ENCODE peak calls at places on chromosomes 4 and X, in five cellular contexts. One of them, this sample, is unnamed.

GRCh38 chr4:106238819-106239420 is 77.1 kb downstream of the TBCK start:
- DNase-seq in SK-N-SH: peak; percentile 21
- DNase-seq in T follicular helper cell: no peak
- DNase-seq in psoas muscle: no peak
- DNase-seq in cardiac muscle cell: peak; percentile 59
- DNase-seq in this sample: no peak

GRCh38 chrX:149682031-149682430 is 29.8 kb upstream of the MAGEA11 start:
- DNase-seq in SK-N-SH: no peak
- DNase-seq in T follicular helper cell: no peak
- DNase-seq in psoas muscle: no peak
- DNase-seq in cardiac muscle cell: no peak
- DNase-seq in this sample: no peak

GRCh38 chr4:153233761-153234371 is 29.6 kb downstream of the TRIM2 start:
- DNase-seq in SK-N-SH: no peak
- DNase-seq in T follicular helper cell: no peak
- DNase-seq in psoas muscle: no peak
- DNase-seq in cardiac muscle cell: no peak
- DNase-seq in this sample: no peak

GRCh38 chr4:103445377-103445776 is 247.2 kb upstream of the CENPE start:
- DNase-seq in SK-N-SH: no peak
- DNase-seq in T follicular helper cell: no peak
- DNase-seq in psoas muscle: no peak
- DNase-seq in cardiac muscle cell: no peak
- DNase-seq in this sample: no peak

GRCh38 chrX:19609541-19609940 is 94.2 kb upstream of the MAP3K15 start:
- DNase-seq in SK-N-SH: no peak
- DNase-seq in T follicular helper cell: no peak
- DNase-seq in psoas muscle: no peak
- DNase-seq in cardiac muscle cell: no peak
- DNase-seq in this sample: no peak

GRCh38 chr4:53346920-53347852 is 18.7 kb downstream of the SCFD2 start:
- DNase-seq in SK-N-SH: peak; percentile 38
- DNase-seq in T follicular helper cell: no peak
- DNase-seq in psoas muscle: no peak
- DNase-seq in cardiac muscle cell: no peak
- DNase-seq in this sample: no peak

GRCh38 chr4:89788243-89789072 is 48.5 kb downstream of the SNCA start:
- DNase-seq in SK-N-SH: no peak
- DNase-seq in T follicular helper cell: no peak
- DNase-seq in psoas muscle: no peak
- DNase-seq in cardiac muscle cell: peak; percentile 65
- DNase-seq in this sample: no peak

GRCh38 chr4:20760053-20760452 is 59.8 kb downstream of the PACRGL start:
- DNase-seq in SK-N-SH: no peak
- DNase-seq in T follicular helper cell: no peak
- DNase-seq in psoas muscle: no peak
- DNase-seq in cardiac muscle cell: peak; percentile 29
- DNase-seq in this sample: no peak

GRCh38 chrX:134908235-134908834 is 82.5 kb upstream of the SMIM10 start:
- DNase-seq in SK-N-SH: peak; percentile 51
- DNase-seq in T follicular helper cell: no peak
- DNase-seq in psoas muscle: no peak
- DNase-seq in cardiac muscle cell: no peak
- DNase-seq in this sample: no peak

GRCh38 chr4:4325321-4325720 is 35.3 kb downstream of the ZBTB49 start:
- DNase-seq in SK-N-SH: no peak
- DNase-seq in T follicular helper cell: no peak
- DNase-seq in psoas muscle: no peak
- DNase-seq in cardiac muscle cell: no peak
- DNase-seq in this sample: no peak

GRCh38 chrX:133414399-133415275 is 652 bp downstream of the GPC4 start:
- DNase-seq in SK-N-SH: peak; percentile 51
- DNase-seq in T follicular helper cell: no peak
- DNase-seq in psoas muscle: no peak
- DNase-seq in cardiac muscle cell: peak; percentile 70
- DNase-seq in this sample: no peak

GRCh38 chr4:26032572-26033320 is 118.7 kb downstream of the SMIM20 start:
- DNase-seq in SK-N-SH: no peak
- DNase-seq in T follicular helper cell: no peak
- DNase-seq in psoas muscle: no peak
- DNase-seq in cardiac muscle cell: no peak
- DNase-seq in this sample: no peak

GRCh38 chr4:158523990-158524545 is 2.4 kb downstream of the RXFP1 start:
- DNase-seq in SK-N-SH: no peak
- DNase-seq in T follicular helper cell: no peak
- DNase-seq in psoas muscle: no peak
- DNase-seq in cardiac muscle cell: no peak
- DNase-seq in this sample: no peak

GRCh38 chr4:77012726-77013125 is 63.1 kb downstream of the CCNI start:
- DNase-seq in SK-N-SH: peak; percentile 16
- DNase-seq in T follicular helper cell: no peak
- DNase-seq in psoas muscle: no peak
- DNase-seq in cardiac muscle cell: no peak
- DNase-seq in this sample: no peak

GRCh38 chr4:25330905-25331816 is 18.6 kb downstream of the ZCCHC4 start:
- DNase-seq in SK-N-SH: no peak
- DNase-seq in T follicular helper cell: no peak
- DNase-seq in psoas muscle: no peak
- DNase-seq in cardiac muscle cell: no peak
- DNase-seq in this sample: no peak

GRCh38 chrX:132876509-132876837 is 82.0 kb downstream of the HS6ST2 start:
- DNase-seq in SK-N-SH: no peak
- DNase-seq in T follicular helper cell: no peak
- DNase-seq in psoas muscle: no peak
- DNase-seq in cardiac muscle cell: peak; percentile 47
- DNase-seq in this sample: no peak

GRCh38 chrX:153377727-153378126 is 23.4 kb downstream of the PNMA6E start:
- DNase-seq in SK-N-SH: no peak
- DNase-seq in T follicular helper cell: no peak
- DNase-seq in psoas muscle: no peak
- DNase-seq in cardiac muscle cell: no peak
- DNase-seq in this sample: no peak

GRCh38 chrX:133018229-133018628 is 59.8 kb upstream of the HS6ST2 start:
- DNase-seq in SK-N-SH: no peak
- DNase-seq in T follicular helper cell: no peak
- DNase-seq in psoas muscle: no peak
- DNase-seq in cardiac muscle cell: no peak
- DNase-seq in this sample: no peak

GRCh38 chr4:101114936-101115372 is 232.4 kb downstream of the PPP3CA start:
- DNase-seq in SK-N-SH: no peak
- DNase-seq in T follicular helper cell: no peak
- DNase-seq in psoas muscle: no peak
- DNase-seq in cardiac muscle cell: no peak
- DNase-seq in this sample: no peak

GRCh38 chr4:96473246-96473645 is 633.4 kb downstream of the PDHA2 start:
- DNase-seq in SK-N-SH: no peak
- DNase-seq in T follicular helper cell: no peak
- DNase-seq in psoas muscle: no peak
- DNase-seq in cardiac muscle cell: no peak
- DNase-seq in this sample: no peak

GRCh38 chr4:108427946-108428345 is 192.4 kb upstream of the RPL34 start:
- DNase-seq in SK-N-SH: no peak
- DNase-seq in T follicular helper cell: no peak
- DNase-seq in psoas muscle: no peak
- DNase-seq in cardiac muscle cell: no peak
- DNase-seq in this sample: no peak

GRCh38 chr4:183356931-183357675 is 34.9 kb upstream of the CLDN24 start:
- DNase-seq in SK-N-SH: no peak
- DNase-seq in T follicular helper cell: no peak
- DNase-seq in psoas muscle: no peak
- DNase-seq in cardiac muscle cell: no peak
- DNase-seq in this sample: no peak

GRCh38 chr4:55768291-55768690 is 51.3 kb upstream of the EXOC1L start:
- DNase-seq in SK-N-SH: no peak
- DNase-seq in T follicular helper cell: no peak
- DNase-seq in psoas muscle: no peak
- DNase-seq in cardiac muscle cell: no peak
- DNase-seq in this sample: no peak

GRCh38 chr4:24557036-24558022 is 27.0 kb downstream of the DHX15 start:
- DNase-seq in SK-N-SH: no peak
- DNase-seq in T follicular helper cell: no peak
- DNase-seq in psoas muscle: no peak
- DNase-seq in cardiac muscle cell: no peak
- DNase-seq in this sample: no peak

GRCh38 chr4:152188801-152189200 is 347.1 kb downstream of the FBXW7 start:
- DNase-seq in SK-N-SH: no peak
- DNase-seq in T follicular helper cell: no peak
- DNase-seq in psoas muscle: no peak
- DNase-seq in cardiac muscle cell: peak; percentile 45
- DNase-seq in this sample: no peak

GRCh38 chr4:149409186-149410056 is 406.2 kb downstream of the IQCM start:
- DNase-seq in SK-N-SH: no peak
- DNase-seq in T follicular helper cell: no peak
- DNase-seq in psoas muscle: peak; percentile 26
- DNase-seq in cardiac muscle cell: no peak
- DNase-seq in this sample: no peak

GRCh38 chr4:169305173-169305572 is 34.4 kb upstream of the SH3RF1 start:
- DNase-seq in SK-N-SH: no peak
- DNase-seq in T follicular helper cell: no peak
- DNase-seq in psoas muscle: no peak
- DNase-seq in cardiac muscle cell: no peak
- DNase-seq in this sample: no peak

This sample was measured in NK-92 treated with Interleukin-12 subunit alpha and Interleukin-12 subunit beta, amount 100 ng/mL, for 24 hours.